ENCODE peak calls at places on chromosomes 2 and 18, in ten cellular contexts. One of them, this sample, is unnamed.

GRCh38 chr18:5066380-5066977 is 130.6 kb downstream of the AKAIN1 start:
- DNase-seq in lower leg skin: no peak
- DNase-seq in CD8-positive, alpha-beta T cell: no peak
- DNase-seq in lower lobe of right lung: no peak
- DNase-seq in left lung: no peak
- DNase-seq in choroid plexus epithelial cell: no peak
- DNase-seq in coronary artery: no peak
- DNase-seq in left ventricle myocardium inferior: no peak
- DNase-seq in foreskin fibroblast: no peak
- DNase-seq in brain microvascular endothelial cell: no peak
- DNase-seq in this sample: no peak

GRCh38 chr18:10482363-10482984 is 28.0 kb downstream of the APCDD1 start:
- DNase-seq in lower leg skin: no peak
- DNase-seq in CD8-positive, alpha-beta T cell: no peak
- DNase-seq in lower lobe of right lung: no peak
- DNase-seq in left lung: no peak
- DNase-seq in choroid plexus epithelial cell: no peak
- DNase-seq in coronary artery: no peak
- DNase-seq in left ventricle myocardium inferior: no peak
- DNase-seq in foreskin fibroblast: no peak
- DNase-seq in brain microvascular endothelial cell: no peak
- DNase-seq in this sample: no peak

GRCh38 chr2:176112375-176113302 is 3.9 kb upstream of the HOXD10 start:
- DNase-seq in lower leg skin: peak
- DNase-seq in CD8-positive, alpha-beta T cell: no peak
- DNase-seq in lower lobe of right lung: no peak
- DNase-seq in left lung: no peak
- DNase-seq in choroid plexus epithelial cell: no peak
- DNase-seq in coronary artery: no peak
- DNase-seq in left ventricle myocardium inferior: no peak
- DNase-seq in foreskin fibroblast: no peak
- DNase-seq in brain microvascular endothelial cell: no peak
- DNase-seq in this sample: no peak

GRCh38 chr2:74267068-74267467 is 68.7 kb downstream of the MTHFD2 start:
- DNase-seq in lower leg skin: no peak
- DNase-seq in CD8-positive, alpha-beta T cell: peak
- DNase-seq in lower lobe of right lung: no peak
- DNase-seq in left lung: no peak
- DNase-seq in choroid plexus epithelial cell: no peak
- DNase-seq in coronary artery: no peak
- DNase-seq in left ventricle myocardium inferior: no peak
- DNase-seq in foreskin fibroblast: no peak
- DNase-seq in brain microvascular endothelial cell: no peak
- DNase-seq in this sample: peak

GRCh38 chr2:109398616-109399015 is 215.2 kb downstream of the SEPTIN10 start:
- DNase-seq in lower leg skin: no peak
- DNase-seq in CD8-positive, alpha-beta T cell: no peak
- DNase-seq in lower lobe of right lung: no peak
- DNase-seq in left lung: no peak
- DNase-seq in choroid plexus epithelial cell: no peak
- DNase-seq in coronary artery: no peak
- DNase-seq in left ventricle myocardium inferior: no peak
- DNase-seq in foreskin fibroblast: no peak
- DNase-seq in brain microvascular endothelial cell: no peak
- DNase-seq in this sample: no peak

GRCh38 chr2:216735086-216735485 is 39.7 kb upstream of the IGFBP5 start:
- DNase-seq in lower leg skin: no peak
- DNase-seq in CD8-positive, alpha-beta T cell: no peak
- DNase-seq in lower lobe of right lung: no peak
- DNase-seq in left lung: no peak
- DNase-seq in choroid plexus epithelial cell: peak
- DNase-seq in coronary artery: no peak
- DNase-seq in left ventricle myocardium inferior: no peak
- DNase-seq in foreskin fibroblast: no peak
- DNase-seq in brain microvascular endothelial cell: no peak
- DNase-seq in this sample: no peak

GRCh38 chr2:90069290-90069894 is 1377.9 kb downstream of the RPIA start:
- DNase-seq in lower leg skin: no peak
- DNase-seq in CD8-positive, alpha-beta T cell: no peak
- DNase-seq in lower lobe of right lung: peak
- DNase-seq in left lung: no peak
- DNase-seq in choroid plexus epithelial cell: peak
- DNase-seq in coronary artery: no peak
- DNase-seq in left ventricle myocardium inferior: no peak
- DNase-seq in foreskin fibroblast: no peak
- DNase-seq in brain microvascular endothelial cell: no peak
- DNase-seq in this sample: peak

GRCh38 chr2:33136056-33136455 is 189.3 kb downstream of the LTBP1 start:
- DNase-seq in lower leg skin: no peak
- DNase-seq in CD8-positive, alpha-beta T cell: no peak
- DNase-seq in lower lobe of right lung: no peak
- DNase-seq in left lung: no peak
- DNase-seq in choroid plexus epithelial cell: peak
- DNase-seq in coronary artery: no peak
- DNase-seq in left ventricle myocardium inferior: no peak
- DNase-seq in foreskin fibroblast: no peak
- DNase-seq in brain microvascular endothelial cell: peak
- DNase-seq in this sample: no peak

GRCh38 chr2:48144777-48145176 is 238.5 kb upstream of the FBXO11 start:
- DNase-seq in lower leg skin: no peak
- DNase-seq in CD8-positive, alpha-beta T cell: no peak
- DNase-seq in lower lobe of right lung: no peak
- DNase-seq in left lung: no peak
- DNase-seq in choroid plexus epithelial cell: peak
- DNase-seq in coronary artery: no peak
- DNase-seq in left ventricle myocardium inferior: no peak
- DNase-seq in foreskin fibroblast: no peak
- DNase-seq in brain microvascular endothelial cell: peak
- DNase-seq in this sample: peak

GRCh38 chr2:15799432-15799827 is 140.9 kb upstream of the MYCN start:
- DNase-seq in lower leg skin: no peak
- DNase-seq in CD8-positive, alpha-beta T cell: no peak
- DNase-seq in lower lobe of right lung: no peak
- DNase-seq in left lung: no peak
- DNase-seq in choroid plexus epithelial cell: no peak
- DNase-seq in coronary artery: no peak
- DNase-seq in left ventricle myocardium inferior: no peak
- DNase-seq in foreskin fibroblast: no peak
- DNase-seq in brain microvascular endothelial cell: no peak
- DNase-seq in this sample: peak

GRCh38 chr2:64599469-64599868 is 54.2 kb downstream of the SERTAD2 start:
- DNase-seq in lower leg skin: no peak
- DNase-seq in CD8-positive, alpha-beta T cell: no peak
- DNase-seq in lower lobe of right lung: no peak
- DNase-seq in left lung: no peak
- DNase-seq in choroid plexus epithelial cell: no peak
- DNase-seq in coronary artery: no peak
- DNase-seq in left ventricle myocardium inferior: no peak
- DNase-seq in foreskin fibroblast: no peak
- DNase-seq in brain microvascular endothelial cell: no peak
- DNase-seq in this sample: no peak

GRCh38 chr2:222418734-222419133 is 5.6 kb upstream of the SGPP2 start:
- DNase-seq in lower leg skin: no peak
- DNase-seq in CD8-positive, alpha-beta T cell: no peak
- DNase-seq in lower lobe of right lung: no peak
- DNase-seq in left lung: no peak
- DNase-seq in choroid plexus epithelial cell: no peak
- DNase-seq in coronary artery: no peak
- DNase-seq in left ventricle myocardium inferior: no peak
- DNase-seq in foreskin fibroblast: no peak
- DNase-seq in brain microvascular endothelial cell: no peak
- DNase-seq in this sample: no peak

DNA sequence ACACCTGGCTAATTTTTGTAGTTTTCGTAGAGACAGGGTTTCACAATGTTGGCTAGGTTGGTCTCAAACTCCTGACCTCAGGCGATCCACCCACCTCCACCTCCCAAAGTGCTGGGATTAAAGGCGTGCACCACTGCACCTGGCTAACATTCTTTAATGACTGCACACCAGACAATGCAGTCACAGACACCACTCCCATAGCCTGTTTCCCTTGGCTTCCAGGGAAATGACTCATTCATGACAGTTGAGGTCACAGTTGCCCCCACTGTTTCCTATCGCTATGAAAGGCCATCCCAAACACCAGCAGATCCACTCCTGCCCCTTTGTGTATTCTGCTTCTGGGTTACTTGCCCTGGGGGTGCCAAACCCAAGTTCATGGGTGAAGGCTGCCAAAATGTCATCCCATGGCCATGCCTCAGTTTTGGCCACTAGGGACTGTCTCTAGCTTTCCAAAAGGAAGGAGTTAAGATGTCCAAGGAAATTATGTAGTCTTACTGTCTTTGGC is 8.7 kb downstream of the CHMP1B start:
- DNase-seq in lower leg skin: no peak
- DNase-seq in CD8-positive, alpha-beta T cell: no peak
- DNase-seq in lower lobe of right lung: no peak
- DNase-seq in left lung: no peak
- DNase-seq in choroid plexus epithelial cell: peak
- DNase-seq in coronary artery: no peak
- DNase-seq in left ventricle myocardium inferior: no peak
- DNase-seq in foreskin fibroblast: peak
- DNase-seq in brain microvascular endothelial cell: peak
- DNase-seq in this sample: peak
- TF ChIP-seq CTCF in lower leg skin: no peak
- TF ChIP-seq CTCF in CD8-positive, alpha-beta T cell: no peak
- TF ChIP-seq CTCF in lower lobe of right lung: no peak
- TF ChIP-seq CTCF in left lung: no peak
- TF ChIP-seq CTCF in choroid plexus epithelial cell: peak
- TF ChIP-seq CTCF in coronary artery: no peak
- TF ChIP-seq CTCF in left ventricle myocardium inferior: no peak
- TF ChIP-seq CTCF in foreskin fibroblast: peak
- TF ChIP-seq CTCF in brain microvascular endothelial cell: peak
- TF ChIP-seq CTCF in this sample: peak

GRCh38 chr18:48922801-48923730 is 27.7 kb downstream of the SMAD7 start:
- DNase-seq in lower leg skin: peak
- DNase-seq in CD8-positive, alpha-beta T cell: no peak
- DNase-seq in lower lobe of right lung: peak
- DNase-seq in left lung: peak
- DNase-seq in choroid plexus epithelial cell: peak
- DNase-seq in coronary artery: peak
- DNase-seq in left ventricle myocardium inferior: peak
- DNase-seq in foreskin fibroblast: peak
- DNase-seq in brain microvascular endothelial cell: peak
- DNase-seq in this sample: peak
- H3K4me3 ChIP-seq in lower leg skin: peak
- H3K4me3 ChIP-seq in CD8-positive, alpha-beta T cell: no peak
- H3K4me3 ChIP-seq in lower lobe of right lung: peak
- H3K4me3 ChIP-seq in left lung: peak
- H3K4me3 ChIP-seq in choroid plexus epithelial cell: peak
- H3K4me3 ChIP-seq in coronary artery: peak
- H3K4me3 ChIP-seq in left ventricle myocardium inferior: peak
- H3K4me3 ChIP-seq in foreskin fibroblast: peak
- H3K4me3 ChIP-seq in brain microvascular endothelial cell: peak
- H3K4me3 ChIP-seq in this sample: no peak

DNA sequence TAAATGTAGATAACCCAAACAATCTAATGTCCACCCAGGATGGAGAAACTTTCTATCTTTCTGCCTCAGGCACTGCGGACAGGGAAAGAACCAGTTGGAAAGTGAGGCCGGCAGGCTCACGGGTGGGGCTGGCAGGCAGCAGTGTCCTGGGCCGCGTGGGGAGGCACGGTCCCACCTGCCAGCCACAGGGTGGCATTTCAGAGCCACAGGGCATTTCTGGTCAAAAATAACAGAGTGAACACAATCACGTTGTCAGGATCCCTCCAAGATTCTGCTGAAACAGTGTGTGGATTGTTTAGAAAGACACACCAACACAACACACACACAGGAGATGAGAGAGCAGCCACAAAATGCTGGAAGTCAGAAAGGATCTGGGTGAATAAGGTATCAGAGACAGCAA is 174.1 kb downstream of the HDAC4 start:
- DNase-seq in lower leg skin: peak
- DNase-seq in CD8-positive, alpha-beta T cell: no peak
- DNase-seq in lower lobe of right lung: no peak
- DNase-seq in left lung: no peak
- DNase-seq in choroid plexus epithelial cell: no peak
- DNase-seq in coronary artery: peak
- DNase-seq in left ventricle myocardium inferior: no peak
- DNase-seq in foreskin fibroblast: no peak
- DNase-seq in brain microvascular endothelial cell: no peak
- DNase-seq in this sample: no peak
- TF ChIP-seq CTCF in lower leg skin: no peak
- TF ChIP-seq CTCF in CD8-positive, alpha-beta T cell: no peak
- TF ChIP-seq CTCF in lower lobe of right lung: no peak
- TF ChIP-seq CTCF in left lung: no peak
- TF ChIP-seq CTCF in choroid plexus epithelial cell: no peak
- TF ChIP-seq CTCF in coronary artery: no peak
- TF ChIP-seq CTCF in left ventricle myocardium inferior: peak
- TF ChIP-seq CTCF in foreskin fibroblast: no peak
- TF ChIP-seq CTCF in brain microvascular endothelial cell: no peak
- TF ChIP-seq CTCF in this sample: no peak

GRCh38 chr18:21831413-21831831 is 90.8 kb downstream of the MIB1 start:
- DNase-seq in lower leg skin: no peak
- DNase-seq in CD8-positive, alpha-beta T cell: no peak
- DNase-seq in lower lobe of right lung: no peak
- DNase-seq in left lung: no peak
- DNase-seq in choroid plexus epithelial cell: peak
- DNase-seq in coronary artery: peak
- DNase-seq in left ventricle myocardium inferior: no peak
- DNase-seq in foreskin fibroblast: no peak
- DNase-seq in brain microvascular endothelial cell: peak
- DNase-seq in this sample: no peak

GRCh38 chr18:21826641-21827302 is 86.2 kb downstream of the MIB1 start:
- DNase-seq in lower leg skin: no peak
- DNase-seq in CD8-positive, alpha-beta T cell: no peak
- DNase-seq in lower lobe of right lung: no peak
- DNase-seq in left lung: no peak
- DNase-seq in choroid plexus epithelial cell: no peak
- DNase-seq in coronary artery: no peak
- DNase-seq in left ventricle myocardium inferior: no peak
- DNase-seq in foreskin fibroblast: no peak
- DNase-seq in brain microvascular endothelial cell: no peak
- DNase-seq in this sample: no peak

GRCh38 chr18:21833619-21834300 is 93.2 kb downstream of the MIB1 start:
- DNase-seq in lower leg skin: no peak
- DNase-seq in CD8-positive, alpha-beta T cell: no peak
- DNase-seq in lower lobe of right lung: no peak
- DNase-seq in left lung: no peak
- DNase-seq in choroid plexus epithelial cell: peak
- DNase-seq in coronary artery: no peak
- DNase-seq in left ventricle myocardium inferior: no peak
- DNase-seq in foreskin fibroblast: no peak
- DNase-seq in brain microvascular endothelial cell: no peak
- DNase-seq in this sample: no peak

GRCh38 chr18:21834301-21834660 is 93.7 kb downstream of the MIB1 start:
- DNase-seq in lower leg skin: no peak
- DNase-seq in CD8-positive, alpha-beta T cell: no peak
- DNase-seq in lower lobe of right lung: no peak
- DNase-seq in left lung: no peak
- DNase-seq in choroid plexus epithelial cell: peak
- DNase-seq in coronary artery: no peak
- DNase-seq in left ventricle myocardium inferior: no peak
- DNase-seq in foreskin fibroblast: no peak
- DNase-seq in brain microvascular endothelial cell: no peak
- DNase-seq in this sample: no peak

DNA sequence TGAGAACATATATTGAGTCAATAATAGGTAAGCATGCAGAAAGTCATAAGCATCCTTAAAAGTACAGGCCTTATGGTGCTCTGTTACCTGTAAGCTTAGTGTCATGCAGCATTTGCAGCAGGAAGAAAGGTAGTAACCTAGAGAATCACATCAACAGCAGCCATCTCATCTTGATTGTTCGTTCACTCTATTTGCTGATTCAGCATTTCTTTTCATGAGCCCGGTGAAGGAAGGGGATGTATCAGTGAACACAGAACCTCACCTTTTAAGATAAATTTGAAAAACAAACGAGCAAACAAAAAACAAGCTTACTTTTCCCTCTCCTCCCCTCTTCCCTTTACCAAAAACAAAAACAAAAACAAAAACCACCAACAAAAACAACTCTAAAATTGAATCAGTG is 89.9 kb downstream of the MIB1 start:
- DNase-seq in lower leg skin: no peak
- DNase-seq in CD8-positive, alpha-beta T cell: no peak
- DNase-seq in lower lobe of right lung: no peak
- DNase-seq in left lung: no peak
- DNase-seq in choroid plexus epithelial cell: no peak
- DNase-seq in coronary artery: no peak
- DNase-seq in left ventricle myocardium inferior: no peak
- DNase-seq in foreskin fibroblast: no peak
- DNase-seq in brain microvascular endothelial cell: no peak
- DNase-seq in this sample: no peak
- H3K4me3 ChIP-seq in lower leg skin: no peak
- H3K4me3 ChIP-seq in CD8-positive, alpha-beta T cell: no peak
- H3K4me3 ChIP-seq in lower lobe of right lung: no peak
- H3K4me3 ChIP-seq in left lung: no peak
- H3K4me3 ChIP-seq in choroid plexus epithelial cell: no peak
- H3K4me3 ChIP-seq in coronary artery: peak
- H3K4me3 ChIP-seq in left ventricle myocardium inferior: peak
- H3K4me3 ChIP-seq in foreskin fibroblast: no peak
- H3K4me3 ChIP-seq in brain microvascular endothelial cell: no peak
- H3K4me3 ChIP-seq in this sample: no peak

This sample was measured in epithelial cell of esophagus.